ENCODE peak calls at places on chromosomes 13 and 19, in seven cellular contexts. A is IMR-90, U is H54, O is A549, F is prostate gland, X is heart left ventricle, J is K562. G is an unnamed sample.

GRCh38 chr19:13765395-13766094 is 1.2 kb downstream of the MRI1 start:
- DNase-seq in F (no peak), A (no peak), U (no peak), X (no peak), O (no peak), J (no peak), G (no peak)

GRCh38 chr13:99496322-99497142 is 4.7 kb upstream of the TM9SF2 start:
- DNase-seq in X (no peak), O (peak), F (peak), A (peak), U (peak), J (peak), G (no peak)

GRCh38 chr19:58038688-58039204 is 4.9 kb downstream of the ZSCAN1 start:
- DNase-seq in O (no peak), F (no peak), A (no peak), U (no peak), X (no peak), J (no peak), G (no peak)

GRCh38 chr19:16660763-16661479 is at the start of gene TMEM38A:
- DNase-seq in O (no peak), A (no peak), U (peak), X (peak), F (peak), J (peak), G (peak)

GRCh38 chr13:50724913-50725312 is 118.6 kb downstream of the DLEU7 start:
- DNase-seq in J (no peak), U (no peak), A (no peak), X (no peak), O (no peak), F (no peak), G (no peak)

GRCh38 chr13:81917829-81918228 is 1576.9 kb upstream of the SPRY2 start:
- DNase-seq in U (no peak), A (no peak), X (no peak), J (no peak), O (no peak), F (no peak), G (no peak)

GRCh38 chr19:1587872-1588271 is 4.8 kb downstream of the MBD3 start:
- DNase-seq in J (no peak), U (no peak), A (no peak), X (no peak), O (no peak), F (no peak), G (no peak)

GRCh38 chr13:89584058-89584457 is 1763.4 kb upstream of the MIR17HG start:
- DNase-seq in F (no peak), J (no peak), X (no peak), A (no peak), O (no peak), U (no peak), G (no peak)

GRCh38 chr19:13521066-13521465 is 14.8 kb upstream of the CACNA1A start:
- DNase-seq in A (peak), X (no peak), U (no peak), J (no peak), O (no peak), F (no peak), G (no peak)

GRCh38 chr19:1000095-1000494 is at the start of gene GRIN3B:
- DNase-seq in O (peak), J (peak), F (peak), X (peak), A (peak), U (peak), G (peak)

GRCh38 chr19:49190781-49191180 is 33.2 kb downstream of the TRPM4 start:
- DNase-seq in U (no peak), F (no peak), J (no peak), O (no peak), X (no peak), A (no peak), G (no peak)

GRCh38 chr19:12723643-12724426 is at the start of gene TNPO2:
- DNase-seq in F (peak), O (peak), X (peak), J (peak), U (no peak), A (peak), G (peak)

GRCh38 chr13:39317284-39317683 is 279.0 kb downstream of the NHLRC3 start:
- DNase-seq in J (no peak), A (peak), X (no peak), U (no peak), F (no peak), O (no peak), G (no peak)

GRCh38 chr19:1997353-1998233 is 17.9 kb downstream of the BTBD2 start:
- DNase-seq in F (no peak), J (no peak), A (no peak), X (no peak), O (no peak), U (no peak), G (no peak)

GRCh38 chr13:59677966-59678814 is 485.5 kb downstream of the DIAPH3 start:
- DNase-seq in F (no peak), U (no peak), J (peak), O (peak), A (peak), X (no peak), G (peak)

GRCh38 chr19:29715695-29716581 is 877 bp upstream of the C19orf12 start:
- DNase-seq in X (no peak), U (no peak), O (peak), F (no peak), J (no peak), A (no peak), G (no peak)

GRCh38 chr19:18639706-18640105 is 2.9 kb downstream of the KLHL26 start:
- DNase-seq in X (no peak), F (no peak), A (no peak), U (no peak), J (no peak), O (no peak), G (no peak)

GRCh38 chr13:73697166-73697565 is 437.0 kb downstream of the KLF12 start:
- DNase-seq in U (no peak), J (no peak), F (no peak), A (no peak), X (no peak), O (no peak), G (no peak)

GRCh38 chr13:33070713-33071112 is 54.5 kb downstream of the KL start:
- DNase-seq in X (no peak), J (no peak), O (no peak), F (no peak), U (no peak), A (peak), G (no peak)

GRCh38 chr19:19642506-19643157 is 825 bp downstream of the GMIP start:
- DNase-seq in J (peak), F (no peak), U (peak), O (no peak), X (no peak), A (no peak), G (peak)
- TF ChIP-seq POLR2A in J (no peak), F (no peak), U (no peak), O (no peak), X (no peak), A (no peak), G (peak)

DNA sequence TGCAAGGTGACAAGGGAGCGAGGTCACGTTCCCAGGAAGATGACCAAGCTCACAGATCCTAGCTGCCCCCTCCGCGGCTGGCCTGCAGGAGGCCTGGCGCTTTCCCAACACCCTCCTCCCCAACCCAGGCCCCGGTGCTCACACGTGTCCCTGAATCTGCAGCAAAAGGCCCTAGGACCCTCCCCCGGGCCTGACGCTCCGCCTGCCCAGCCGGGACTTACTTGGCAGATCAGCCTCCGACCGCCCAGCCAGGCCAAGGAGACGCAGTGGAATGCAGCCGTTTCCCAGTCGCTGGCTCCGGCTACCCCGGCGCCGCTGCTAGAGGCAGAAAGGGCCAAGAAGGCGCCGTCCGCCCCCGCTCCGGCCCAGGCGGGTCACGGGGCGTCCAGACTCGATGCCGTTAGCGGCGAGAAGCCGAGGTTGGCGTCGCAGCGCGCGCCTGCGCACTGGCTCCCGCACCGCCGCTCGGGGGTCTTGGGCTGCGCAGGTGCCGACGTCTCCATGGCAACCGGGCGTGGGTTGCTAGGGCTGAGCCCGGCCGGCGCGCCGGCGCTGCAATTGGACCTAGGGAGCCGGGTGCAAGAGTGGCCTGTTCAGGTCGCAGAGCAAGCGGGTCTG is at the start of gene PNMA8A:
- DNase-seq in A (peak), U (no peak), F (no peak), J (peak), O (peak), X (peak), G (no peak)
- TF ChIP-seq POLR2A in A (no peak), U (no peak), F (no peak), J (peak), O (peak), X (no peak), G (no peak)

DNA sequence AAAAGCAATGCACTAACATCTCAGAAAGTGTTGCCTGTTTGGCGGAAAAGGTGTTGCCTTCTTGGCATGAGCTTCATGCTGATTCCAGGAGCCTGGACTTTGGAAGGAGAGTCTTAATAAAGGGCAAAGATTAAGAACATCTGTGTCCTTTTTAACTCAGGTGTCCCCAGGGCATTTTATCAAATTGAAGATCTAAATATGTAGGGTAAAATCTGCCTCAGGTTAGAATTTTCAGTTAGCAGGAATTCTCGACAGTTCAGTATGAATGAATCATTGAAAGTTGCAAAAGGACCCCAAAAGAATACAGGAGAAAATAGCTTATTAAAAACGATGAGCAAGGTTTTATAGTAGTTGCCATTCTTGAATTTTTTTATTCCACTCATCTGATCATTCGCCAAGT is 325.2 kb downstream of the SUCLA2 start:
- DNase-seq in A (no peak), X (no peak), J (no peak), U (no peak), F (no peak), O (no peak), G (no peak)
- TF ChIP-seq POLR2A in A (no peak), X (no peak), J (no peak), U (no peak), F (no peak), O (no peak), G (no peak)

GRCh38 chr13:49400755-49401659 is 42.9 kb downstream of the CAB39L start:
- DNase-seq in A (peak), U (no peak), O (no peak), X (no peak), F (peak), J (peak), G (no peak)
- TF ChIP-seq POLR2A in A (no peak), U (no peak), O (no peak), X (no peak), F (peak), J (peak), G (no peak)

DNA sequence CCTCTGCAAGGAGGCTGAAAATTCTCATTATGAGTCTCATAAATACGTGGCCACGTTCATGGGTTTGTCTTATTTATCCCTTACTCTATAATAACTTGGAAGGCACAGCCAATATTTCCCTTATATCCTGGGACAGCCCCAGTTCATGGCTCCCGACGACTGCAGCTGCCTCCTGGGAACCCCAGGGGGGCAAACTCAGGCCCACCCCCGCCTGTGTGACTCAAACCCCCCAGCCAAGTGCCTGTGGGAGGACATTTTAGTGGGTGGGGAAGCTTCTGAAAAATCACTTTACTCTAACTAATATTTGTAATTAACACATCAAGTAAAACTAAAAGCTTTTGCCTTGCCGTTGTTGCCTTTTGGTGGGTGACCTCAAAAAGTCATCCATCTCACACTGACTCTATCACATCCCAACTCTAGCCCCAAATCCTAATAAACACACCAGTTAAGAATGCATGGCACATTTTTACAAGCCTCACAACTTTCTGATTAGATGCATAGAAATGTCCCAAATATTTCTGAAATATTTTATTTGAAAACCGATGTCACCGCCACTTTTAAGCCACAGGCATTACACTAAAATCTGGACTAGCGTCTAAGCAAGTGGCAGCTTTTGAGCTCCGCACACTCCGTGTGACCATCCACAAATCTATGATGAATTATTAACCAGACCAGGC is 14.2 kb downstream of the RASA3 start:
- DNase-seq in F (no peak), O (peak), J (no peak), U (no peak), X (peak), A (no peak), G (no peak)
- TF ChIP-seq POLR2A in F (no peak), O (no peak), J (no peak), U (no peak), X (no peak), A (no peak), G (no peak)

DNA sequence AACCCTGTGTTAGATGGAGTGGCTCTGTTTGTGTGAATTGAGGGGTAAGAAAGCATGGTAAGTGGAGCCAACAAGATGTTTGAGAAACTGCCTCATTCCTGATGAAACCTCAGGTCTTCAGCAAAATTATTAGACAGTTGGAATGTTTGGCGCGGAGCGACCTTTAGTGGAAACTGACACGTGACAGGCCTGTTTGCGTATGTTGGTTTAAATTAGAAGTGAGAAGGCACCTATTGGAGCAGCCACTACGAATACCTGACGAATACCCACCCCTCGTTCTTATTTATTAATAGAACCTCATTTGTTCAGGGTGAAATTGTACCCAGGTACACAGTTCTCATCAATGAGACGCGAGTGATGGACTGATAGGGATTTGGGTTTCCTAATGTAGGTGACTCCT is 63.2 kb upstream of the MIR17HG start:
- DNase-seq in U (no peak), X (no peak), A (no peak), J (no peak), F (no peak), O (no peak), G (no peak)
- TF ChIP-seq POLR2A in U (no peak), X (no peak), A (no peak), J (no peak), F (no peak), O (no peak), G (no peak)

GRCh38 chr13:112761701-112762689 is 72.2 kb downstream of the ATP11A start:
- DNase-seq in U (no peak), F (no peak), O (no peak), A (peak), J (peak), X (no peak), G (no peak)
- TF ChIP-seq POLR2A in U (no peak), F (no peak), O (no peak), A (no peak), J (no peak), X (no peak), G (no peak)